ENCODE peak calls at places on chromosomes 11 and 22, in six cellular contexts. One of them, this sample, is unnamed.

GRCh38 chr11:45675646-45676045 is 10.2 kb upstream of the CHST1 start:
- DNase-seq in lower leg skin: no peak
- DNase-seq in adrenal gland: no peak
- DNase-seq in left ventricle myocardium inferior: no peak
- DNase-seq in 8988T: no peak
- DNase-seq in HEK293T: no peak
- DNase-seq in this sample: no peak

GRCh38 chr11:134657631-134658030 is 245.6 kb upstream of the B3GAT1 start:
- DNase-seq in lower leg skin: peak
- DNase-seq in adrenal gland: peak
- DNase-seq in left ventricle myocardium inferior: no peak
- DNase-seq in 8988T: no peak
- DNase-seq in HEK293T: no peak
- DNase-seq in this sample: no peak

GRCh38 chr11:10162222-10162621 is 131.8 kb downstream of the SBF2 start:
- DNase-seq in lower leg skin: no peak
- DNase-seq in adrenal gland: no peak
- DNase-seq in left ventricle myocardium inferior: no peak
- DNase-seq in 8988T: no peak
- DNase-seq in HEK293T: no peak
- DNase-seq in this sample: no peak

GRCh38 chr11:45756384-45757010 is 48.5 kb upstream of the SLC35C1 start:
- DNase-seq in lower leg skin: no peak
- DNase-seq in adrenal gland: no peak
- DNase-seq in left ventricle myocardium inferior: no peak
- DNase-seq in 8988T: no peak
- DNase-seq in HEK293T: no peak
- DNase-seq in this sample: no peak

GRCh38 chr11:115362997-115363396 is 141.2 kb downstream of the CADM1 start:
- DNase-seq in lower leg skin: no peak
- DNase-seq in adrenal gland: no peak
- DNase-seq in left ventricle myocardium inferior: peak
- DNase-seq in 8988T: no peak
- DNase-seq in HEK293T: no peak
- DNase-seq in this sample: peak

GRCh38 chr11:73645972-73646631 is at the start of gene PLEKHB1:
- DNase-seq in lower leg skin: no peak
- DNase-seq in adrenal gland: no peak
- DNase-seq in left ventricle myocardium inferior: no peak
- DNase-seq in 8988T: peak
- DNase-seq in HEK293T: no peak
- DNase-seq in this sample: no peak

GRCh38 chr11:73295259-73295995 is 12.6 kb upstream of the ARHGEF17 start:
- DNase-seq in lower leg skin: peak
- DNase-seq in adrenal gland: peak
- DNase-seq in left ventricle myocardium inferior: peak
- DNase-seq in 8988T: peak
- DNase-seq in HEK293T: peak
- DNase-seq in this sample: peak

GRCh38 chr22:46937185-46937584 is 174.7 kb downstream of the TBC1D22A start:
- DNase-seq in lower leg skin: peak
- DNase-seq in adrenal gland: peak
- DNase-seq in left ventricle myocardium inferior: no peak
- DNase-seq in 8988T: no peak
- DNase-seq in HEK293T: no peak
- DNase-seq in this sample: no peak

GRCh38 chr22:37229012-37229804 is 14.9 kb downstream of the RAC2 start:
- DNase-seq in lower leg skin: no peak
- DNase-seq in adrenal gland: peak
- DNase-seq in left ventricle myocardium inferior: no peak
- DNase-seq in 8988T: no peak
- DNase-seq in HEK293T: no peak
- DNase-seq in this sample: no peak

GRCh38 chr11:1221848-1222311 is 986 bp upstream of the MUC5B start:
- DNase-seq in lower leg skin: peak
- DNase-seq in adrenal gland: no peak
- DNase-seq in left ventricle myocardium inferior: no peak
- DNase-seq in 8988T: peak
- DNase-seq in HEK293T: no peak
- DNase-seq in this sample: no peak

GRCh38 chr11:130828741-130829140 is 87.5 kb downstream of the SNX19 start:
- DNase-seq in lower leg skin: no peak
- DNase-seq in adrenal gland: peak
- DNase-seq in left ventricle myocardium inferior: peak
- DNase-seq in 8988T: no peak
- DNase-seq in HEK293T: no peak
- DNase-seq in this sample: no peak

GRCh38 chr11:114075891-114076441 is 16.5 kb downstream of the ZBTB16 start:
- DNase-seq in lower leg skin: peak
- DNase-seq in adrenal gland: peak
- DNase-seq in left ventricle myocardium inferior: no peak
- DNase-seq in 8988T: peak
- DNase-seq in HEK293T: peak
- DNase-seq in this sample: no peak

GRCh38 chr22:48803993-48804810 is 1023.5 kb downstream of the BRD1 start:
- DNase-seq in lower leg skin: peak
- DNase-seq in adrenal gland: no peak
- DNase-seq in left ventricle myocardium inferior: no peak
- DNase-seq in 8988T: no peak
- DNase-seq in HEK293T: no peak
- DNase-seq in this sample: no peak

GRCh38 chr11:57598831-57599155 is 1.3 kb downstream of the SERPING1 start:
- DNase-seq in lower leg skin: no peak
- DNase-seq in adrenal gland: no peak
- DNase-seq in left ventricle myocardium inferior: no peak
- DNase-seq in 8988T: no peak
- DNase-seq in HEK293T: no peak
- DNase-seq in this sample: no peak

GRCh38 chr11:68551223-68551622 is 90.7 kb downstream of the PPP6R3 start:
- DNase-seq in lower leg skin: no peak
- DNase-seq in adrenal gland: no peak
- DNase-seq in left ventricle myocardium inferior: no peak
- DNase-seq in 8988T: no peak
- DNase-seq in HEK293T: no peak
- DNase-seq in this sample: no peak

GRCh38 chr11:113179181-113179701 is 135.1 kb upstream of the TTC12 start:
- DNase-seq in lower leg skin: no peak
- DNase-seq in adrenal gland: no peak
- DNase-seq in left ventricle myocardium inferior: no peak
- DNase-seq in 8988T: no peak
- DNase-seq in HEK293T: peak
- DNase-seq in this sample: no peak

GRCh38 chr22:48968201-48968959 is 859.3 kb downstream of the BRD1 start:
- DNase-seq in lower leg skin: peak
- DNase-seq in adrenal gland: peak
- DNase-seq in left ventricle myocardium inferior: peak
- DNase-seq in 8988T: no peak
- DNase-seq in HEK293T: no peak
- DNase-seq in this sample: no peak

GRCh38 chr11:78586452-78587046 is 11.9 kb upstream of the NARS2 start:
- DNase-seq in lower leg skin: no peak
- DNase-seq in adrenal gland: no peak
- DNase-seq in left ventricle myocardium inferior: no peak
- DNase-seq in 8988T: no peak
- DNase-seq in HEK293T: peak
- DNase-seq in this sample: peak

GRCh38 chr11:122103366-122103765 is 12.6 kb downstream of the BLID start:
- DNase-seq in lower leg skin: no peak
- DNase-seq in adrenal gland: no peak
- DNase-seq in left ventricle myocardium inferior: no peak
- DNase-seq in 8988T: no peak
- DNase-seq in HEK293T: no peak
- DNase-seq in this sample: no peak

GRCh38 chr11:66729447-66729846 is 431 bp upstream of the SPTBN2 start:
- DNase-seq in lower leg skin: no peak
- DNase-seq in adrenal gland: no peak
- DNase-seq in left ventricle myocardium inferior: no peak
- DNase-seq in 8988T: no peak
- DNase-seq in HEK293T: no peak
- DNase-seq in this sample: no peak

GRCh38 chr11:121829159-121829643 is 286.8 kb downstream of the BLID start:
- DNase-seq in lower leg skin: peak
- DNase-seq in adrenal gland: peak
- DNase-seq in left ventricle myocardium inferior: no peak
- DNase-seq in 8988T: peak
- DNase-seq in HEK293T: no peak
- DNase-seq in this sample: no peak

GRCh38 chr11:120039031-120039430 is 98.9 kb downstream of the TRIM29 start:
- DNase-seq in lower leg skin: peak
- DNase-seq in adrenal gland: no peak
- DNase-seq in left ventricle myocardium inferior: no peak
- DNase-seq in 8988T: no peak
- DNase-seq in HEK293T: no peak
- DNase-seq in this sample: no peak

GRCh38 chr11:61495801-61496601 is 12.5 kb upstream of the LRRC10B start:
- DNase-seq in lower leg skin: no peak
- DNase-seq in adrenal gland: peak
- DNase-seq in left ventricle myocardium inferior: no peak
- DNase-seq in 8988T: no peak
- DNase-seq in HEK293T: no peak
- DNase-seq in this sample: peak

GRCh38 chr11:111460752-111461305 is 51.4 kb downstream of the BTG4 start:
- DNase-seq in lower leg skin: peak
- DNase-seq in adrenal gland: no peak
- DNase-seq in left ventricle myocardium inferior: no peak
- DNase-seq in 8988T: no peak
- DNase-seq in HEK293T: no peak
- DNase-seq in this sample: no peak

GRCh38 chr11:1557904-1558831 is 13.9 kb downstream of the DUSP8 start:
- DNase-seq in lower leg skin: no peak
- DNase-seq in adrenal gland: peak
- DNase-seq in left ventricle myocardium inferior: no peak
- DNase-seq in 8988T: peak
- DNase-seq in HEK293T: no peak
- DNase-seq in this sample: peak